ENCODE peak calls at places on chromosomes 11 and 22, in four cellular contexts. One of them, this sample, is unnamed.

GRCh38 chr11:128745296-128746183 is 51.7 kb downstream of the FLI1 start:
- DNase-seq in uterus: no peak
- DNase-seq in body of pancreas: no peak
- DNase-seq in Peyer's patch: no peak
- DNase-seq in this sample: no peak

GRCh38 chr11:23973244-23973643 is 523.6 kb upstream of the LUZP2 start:
- DNase-seq in uterus: no peak
- DNase-seq in body of pancreas: no peak
- DNase-seq in Peyer's patch: no peak
- DNase-seq in this sample: no peak

GRCh38 chr22:40224702-40225101 is 47.0 kb downstream of the TNRC6B start:
- DNase-seq in uterus: no peak
- DNase-seq in body of pancreas: no peak
- DNase-seq in Peyer's patch: no peak
- DNase-seq in this sample: no peak

GRCh38 chr11:100689141-100689540 is 2.1 kb downstream of the ARHGAP42 start:
- DNase-seq in uterus: no peak
- DNase-seq in body of pancreas: no peak
- DNase-seq in Peyer's patch: no peak
- DNase-seq in this sample: no peak

GRCh38 chr11:103532133-103532788 is 423.0 kb downstream of the DYNC2H1 start:
- DNase-seq in uterus: no peak
- DNase-seq in body of pancreas: no peak
- DNase-seq in Peyer's patch: no peak
- DNase-seq in this sample: no peak

GRCh38 chr11:47896199-47896598 is 48.0 kb upstream of the NUP160 start:
- DNase-seq in uterus: no peak
- DNase-seq in body of pancreas: no peak
- DNase-seq in Peyer's patch: no peak
- DNase-seq in this sample: no peak

GRCh38 chr11:32597914-32598313 is 14.3 kb downstream of the EIF3M start:
- DNase-seq in uterus: no peak
- DNase-seq in body of pancreas: no peak
- DNase-seq in Peyer's patch: no peak
- DNase-seq in this sample: no peak

GRCh38 chr11:128282053-128282452 is 305.3 kb downstream of the ETS1 start:
- DNase-seq in uterus: no peak
- DNase-seq in body of pancreas: no peak
- DNase-seq in Peyer's patch: no peak
- DNase-seq in this sample: no peak

GRCh38 chr22:20010307-20011122 is 6.1 kb downstream of the ARVCF start:
- DNase-seq in uterus: no peak
- DNase-seq in body of pancreas: no peak
- DNase-seq in Peyer's patch: no peak
- DNase-seq in this sample: no peak

GRCh38 chr11:74417379-74417804 is 19.2 kb upstream of the PGM2L1 start:
- DNase-seq in uterus: no peak
- DNase-seq in body of pancreas: peak; percentile 11
- DNase-seq in Peyer's patch: no peak
- DNase-seq in this sample: no peak

GRCh38 chr11:108961095-108961494 is 296.2 kb downstream of the DDX10 start:
- DNase-seq in uterus: no peak
- DNase-seq in body of pancreas: no peak
- DNase-seq in Peyer's patch: no peak
- DNase-seq in this sample: no peak

GRCh38 chr11:134701564-134702165 is 289.6 kb upstream of the B3GAT1 start:
- DNase-seq in uterus: no peak
- DNase-seq in body of pancreas: no peak
- DNase-seq in Peyer's patch: no peak
- DNase-seq in this sample: no peak

GRCh38 chr22:49026476-49027121 is 801.1 kb downstream of the BRD1 start:
- DNase-seq in uterus: no peak
- DNase-seq in body of pancreas: no peak
- DNase-seq in Peyer's patch: no peak
- DNase-seq in this sample: no peak

GRCh38 chr11:70916321-70916720 is 336.1 kb downstream of the SHANK2 start:
- DNase-seq in uterus: no peak
- DNase-seq in body of pancreas: no peak
- DNase-seq in Peyer's patch: peak; percentile 9
- DNase-seq in this sample: no peak

GRCh38 chr11:60985991-60986915 is 14.8 kb downstream of the CD6 start:
- DNase-seq in uterus: no peak
- DNase-seq in body of pancreas: peak; percentile 51
- DNase-seq in Peyer's patch: no peak
- DNase-seq in this sample: no peak

GRCh38 chr11:60988658-60989057 is 17.2 kb downstream of the CD6 start:
- DNase-seq in uterus: no peak
- DNase-seq in body of pancreas: no peak
- DNase-seq in Peyer's patch: no peak
- DNase-seq in this sample: no peak

GRCh38 chr11:60985501-60985900 is 14.0 kb downstream of the CD6 start:
- DNase-seq in uterus: no peak
- DNase-seq in body of pancreas: no peak
- DNase-seq in Peyer's patch: no peak
- DNase-seq in this sample: no peak

GRCh38 chr11:60989108-60989650 is 17.7 kb downstream of the CD6 start:
- DNase-seq in uterus: no peak
- DNase-seq in body of pancreas: no peak
- DNase-seq in Peyer's patch: peak; percentile 34
- DNase-seq in this sample: no peak

GRCh38 chr11:60987577-60988277 is 16.2 kb downstream of the CD6 start:
- DNase-seq in uterus: no peak
- DNase-seq in body of pancreas: no peak
- DNase-seq in Peyer's patch: peak; percentile 10
- DNase-seq in this sample: no peak
- H3K4me1 ChIP-seq in uterus: no peaks in the 10 kb centered on the region
- H3K4me1 ChIP-seq in body of pancreas: peaks cover 6% of the 10 kb centered on the region
- H3K4me1 ChIP-seq in Peyer's patch: no peaks in the 10 kb centered on the region
- H3K4me1 ChIP-seq in this sample: no peaks in the 10 kb centered on the region

DNA sequence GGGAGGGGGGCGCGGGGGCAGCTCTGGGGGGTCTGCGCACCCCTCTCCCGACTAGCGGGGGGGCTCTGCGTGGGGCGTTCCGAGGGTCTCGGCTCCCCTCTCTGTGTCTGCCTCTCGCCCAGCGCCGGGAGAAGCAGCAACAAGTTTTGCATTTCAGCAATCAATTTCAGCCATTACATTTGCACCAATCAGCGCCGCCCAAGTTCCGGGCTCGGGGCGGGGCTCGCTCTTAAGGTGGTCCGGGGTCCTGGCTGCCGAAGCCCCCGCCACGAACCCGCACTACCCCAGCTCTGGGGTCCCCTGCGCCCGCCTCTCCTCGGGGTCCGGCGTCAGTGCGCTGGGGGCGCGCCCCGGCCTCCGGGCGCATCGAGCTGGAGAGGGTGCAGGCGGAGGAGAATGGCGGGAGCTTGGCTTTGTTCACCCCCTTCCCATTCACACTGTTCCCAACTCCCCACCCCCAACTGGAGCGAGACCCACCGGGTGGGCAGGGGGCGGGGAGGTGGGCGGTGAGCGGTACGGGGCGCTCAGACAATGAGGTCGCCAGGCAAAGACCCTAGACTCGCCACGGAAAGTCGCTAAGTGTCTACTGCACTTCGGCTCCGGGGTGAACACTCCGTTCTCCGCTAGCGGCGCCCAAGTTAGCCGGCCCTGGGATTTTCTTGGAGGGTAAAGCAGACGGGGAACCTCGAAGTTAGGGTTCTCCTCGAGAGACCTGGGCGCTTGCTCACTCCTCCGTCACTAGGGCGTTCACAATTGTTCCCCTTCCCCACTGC is at the start of gene MN1:
- DNase-seq in uterus: no peak
- DNase-seq in body of pancreas: peak; percentile 56
- DNase-seq in Peyer's patch: no peak
- DNase-seq in this sample: no peak
- H3K27ac ChIP-seq in uterus: peak within 1 kb of the TSS; percentile 71
- H3K27ac ChIP-seq in body of pancreas: peak within 1 kb of the TSS; percentile 45
- H3K27ac ChIP-seq in Peyer's patch: peak within 1 kb of the TSS; percentile 75
- H3K27ac ChIP-seq in this sample: no peak within 1 kb of the TSS

GRCh38 chr11:92969293-92969633 is 188 bp upstream of the MTNR1B start:
- DNase-seq in uterus: no peak
- DNase-seq in body of pancreas: no peak
- DNase-seq in Peyer's patch: no peak
- DNase-seq in this sample: no peak

GRCh38 chr11:92976681-92977080 is 7.2 kb downstream of the MTNR1B start:
- DNase-seq in uterus: no peak
- DNase-seq in body of pancreas: no peak
- DNase-seq in Peyer's patch: no peak
- DNase-seq in this sample: no peak

GRCh38 chr11:92969634-92970347 is at the start of gene MTNR1B:
- DNase-seq in uterus: no peak
- DNase-seq in body of pancreas: peak; percentile 39
- DNase-seq in Peyer's patch: no peak
- DNase-seq in this sample: no peak

GRCh38 chr11:92975285-92975684 is 5.8 kb downstream of the MTNR1B start:
- DNase-seq in uterus: no peak
- DNase-seq in body of pancreas: no peak
- DNase-seq in Peyer's patch: no peak
- DNase-seq in this sample: no peak

DNA sequence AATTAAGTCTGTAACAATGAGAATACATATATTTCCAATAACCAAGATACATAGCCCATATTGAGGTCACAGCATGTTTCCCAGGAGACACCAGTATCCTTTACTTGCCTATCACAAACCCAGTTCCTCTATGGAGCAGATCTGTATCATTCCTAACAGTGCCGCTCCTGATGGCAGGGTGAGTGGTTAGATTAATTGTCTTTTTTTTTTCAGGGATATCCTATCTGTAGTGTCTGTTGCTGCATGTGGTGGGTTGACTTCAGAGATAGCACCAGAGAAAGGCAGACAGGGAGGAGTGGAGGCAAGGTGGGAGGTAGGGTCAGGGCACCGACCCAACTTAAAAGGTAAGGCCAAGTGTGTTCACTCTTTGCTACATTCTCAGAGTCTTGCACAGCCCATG is 2.8 kb downstream of the MTNR1B start:
- DNase-seq in uterus: no peak
- DNase-seq in body of pancreas: no peak
- DNase-seq in Peyer's patch: no peak
- DNase-seq in this sample: no peak
- H3K27me3 ChIP-seq in uterus: no peaks in the 10 kb centered on the region
- H3K27me3 ChIP-seq in body of pancreas: peaks cover 14% of the 10 kb centered on the region
- H3K27me3 ChIP-seq in Peyer's patch: no peaks in the 10 kb centered on the region
- H3K27me3 ChIP-seq in this sample: peaks cover 17% of the 10 kb centered on the region

GRCh38 chr11:12172493-12173013 is 62.2 kb downstream of the MICAL2 start:
- DNase-seq in uterus: no peak
- DNase-seq in body of pancreas: no peak
- DNase-seq in Peyer's patch: no peak
- DNase-seq in this sample: no peak

GRCh38 chr11:12171921-12172320 is 61.5 kb downstream of the MICAL2 start:
- DNase-seq in uterus: no peak
- DNase-seq in body of pancreas: no peak
- DNase-seq in Peyer's patch: no peak
- DNase-seq in this sample: no peak

GRCh38 chr11:12169822-12170221 is 59.4 kb downstream of the MICAL2 start:
- DNase-seq in uterus: no peak
- DNase-seq in body of pancreas: no peak
- DNase-seq in Peyer's patch: no peak
- DNase-seq in this sample: no peak

GRCh38 chr11:12170501-12170900 is 60.1 kb downstream of the MICAL2 start:
- DNase-seq in uterus: no peak
- DNase-seq in body of pancreas: no peak
- DNase-seq in Peyer's patch: no peak
- DNase-seq in this sample: no peak

DNA sequence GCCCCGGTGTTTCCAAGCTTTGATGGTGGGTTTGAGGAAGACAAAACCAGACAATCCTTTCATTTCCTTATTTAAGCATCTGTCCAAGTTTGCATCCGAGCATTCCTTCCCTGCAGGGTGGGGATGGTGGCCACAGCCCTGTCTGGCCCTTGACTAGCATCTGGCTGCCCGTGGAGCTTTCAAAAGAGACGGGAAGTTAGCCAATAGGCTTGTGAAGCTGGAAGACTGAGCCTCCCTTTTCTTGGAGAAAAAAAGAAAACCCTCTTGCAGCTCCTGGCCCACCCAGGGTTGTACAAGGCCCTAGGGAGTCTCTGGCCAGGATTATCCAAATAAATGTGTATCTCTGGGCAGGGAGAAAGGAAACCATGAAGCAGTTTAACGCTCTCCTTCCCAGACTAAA is 60.6 kb downstream of the MICAL2 start:
- DNase-seq in uterus: peak; percentile 61
- DNase-seq in body of pancreas: no peak
- DNase-seq in Peyer's patch: no peak
- DNase-seq in this sample: no peak
- H3K4me1 ChIP-seq in uterus: peaks cover 1% of the 10 kb centered on the region
- H3K4me1 ChIP-seq in body of pancreas: no peaks in the 10 kb centered on the region
- H3K4me1 ChIP-seq in Peyer's patch: peaks cover 32% of the 10 kb centered on the region
- H3K4me1 ChIP-seq in this sample: no peaks in the 10 kb centered on the region

This sample was measured in iPS DF 6.9.